ENCODE peak calls at places on chromosome 12, in eight cellular contexts. L is ascending aorta; A is CD8-positive, alpha-beta T cell; Z is cardiac muscle cell; I is cardiac fibroblast; M is astrocyte of the spinal cord; O is A549; J is fibroblast of mammary gland. S is an unnamed sample.

GRCh38 chr12:19115285-19115684 is 14.2 kb upstream of the PLEKHA5 start:
- DNase-seq in J (no peak), I (no peak), M (no peak), O (no peak), L (no peak), A (no peak), Z (no peak), S (no peak)

GRCh38 chr12:12201274-12201758 is 65.5 kb downstream of the LRP6 start:
- DNase-seq in J (no peak), I (no peak), M (no peak), L (no peak), O (no peak), A (no peak), Z (peak), S (no peak)

GRCh38 chr12:132427999-132428871 is 61.7 kb upstream of the FBRSL1 start:
- DNase-seq in A (no peak), J (no peak), Z (no peak), I (no peak), M (no peak), O (peak), L (no peak), S (no peak)

GRCh38 chr12:43291516-43291915 is 260.5 kb downstream of the ADAMTS20 start:
- DNase-seq in A (no peak), I (peak), L (no peak), J (peak), Z (no peak), M (peak), O (no peak), S (no peak)

GRCh38 chr12:39723831-39724230 is 104.2 kb upstream of the ABCD2 start:
- DNase-seq in A (no peak), O (peak), J (peak), M (peak), Z (no peak), L (no peak), I (peak), S (peak)

GRCh38 chr12:121138284-121138683 is 5.6 kb downstream of the P2RX7 start:
- DNase-seq in I (no peak), J (no peak), L (no peak), M (no peak), O (peak), A (no peak), Z (no peak), S (no peak)

GRCh38 chr12:42469355-42470006 is 120.1 kb downstream of the PRICKLE1 start:
- DNase-seq in Z (no peak), L (no peak), A (no peak), I (no peak), J (no peak), M (no peak), O (no peak), S (no peak)

GRCh38 chr12:526089-526488 is 66.3 kb downstream of the B4GALNT3 start:
- DNase-seq in L (no peak), I (no peak), A (no peak), O (no peak), J (no peak), M (no peak), Z (no peak), S (no peak)

GRCh38 chr12:131077931-131078391 is 124.3 kb downstream of the ADGRD1 start:
- DNase-seq in J (no peak), Z (no peak), O (no peak), I (no peak), A (no peak), L (peak), M (no peak), S (no peak)

GRCh38 chr12:124457287-124458219 is 109.9 kb downstream of the NCOR2 start:
- DNase-seq in Z (no peak), L (peak), I (peak), O (no peak), M (peak), A (peak), J (peak), S (peak)

GRCh38 chr12:54164402-54165145 is 24.2 kb downstream of the SMUG1 start:
- DNase-seq in L (no peak), J (no peak), Z (no peak), O (no peak), I (no peak), M (no peak), A (no peak), S (no peak)

GRCh38 chr12:27709212-27709931 is 1.3 kb upstream of the MRPS35 start:
- DNase-seq in Z (no peak), O (no peak), L (no peak), A (no peak), I (no peak), J (no peak), M (no peak), S (no peak)

GRCh38 chr12:27711957-27712356 is 1.3 kb downstream of the MRPS35 start:
- DNase-seq in M (no peak), O (no peak), L (no peak), J (no peak), A (no peak), Z (no peak), I (no peak), S (no peak)

GRCh38 chr12:27710592-27711311 is at the start of gene MRPS35:
- DNase-seq in O (peak), A (peak), Z (peak), L (peak), M (peak), I (peak), J (peak), S (peak)

GRCh38 chr12:27711312-27711682 is 665 bp downstream of the MRPS35 start:
- DNase-seq in Z (peak), L (no peak), M (peak), I (peak), A (no peak), J (no peak), O (peak), S (no peak)

GRCh38 chr12:27709932-27710591 is 570 bp upstream of the MRPS35 start:
- DNase-seq in J (peak), L (peak), O (peak), Z (peak), I (peak), M (peak), A (no peak), S (peak)
- H3K4me3 ChIP-seq in J (peak), L (peak), O (peak), Z (peak), I (peak), M (peak), A (peak), S (peak)

GRCh38 chr12:28536088-28536487 is 345.8 kb downstream of the CCDC91 start:
- DNase-seq in L (no peak), O (no peak), J (peak), I (peak), M (peak), Z (no peak), A (no peak), S (peak)
- TF ChIP-seq CTCF in L (no peak), O (no peak), J (peak), I (peak), M (no peak), Z (peak), A (no peak), S (peak)

GRCh38 chr12:47755655-47756562 is 2.8 kb downstream of the RAPGEF3 start:
- DNase-seq in J (no peak), M (no peak), I (no peak), Z (no peak), O (no peak), A (no peak), L (no peak), S (no peak)
- H3K4me3 ChIP-seq in J (no peak), M (no peak), I (no peak), Z (no peak), O (no peak), A (no peak), L (peak), S (no peak)

DNA sequence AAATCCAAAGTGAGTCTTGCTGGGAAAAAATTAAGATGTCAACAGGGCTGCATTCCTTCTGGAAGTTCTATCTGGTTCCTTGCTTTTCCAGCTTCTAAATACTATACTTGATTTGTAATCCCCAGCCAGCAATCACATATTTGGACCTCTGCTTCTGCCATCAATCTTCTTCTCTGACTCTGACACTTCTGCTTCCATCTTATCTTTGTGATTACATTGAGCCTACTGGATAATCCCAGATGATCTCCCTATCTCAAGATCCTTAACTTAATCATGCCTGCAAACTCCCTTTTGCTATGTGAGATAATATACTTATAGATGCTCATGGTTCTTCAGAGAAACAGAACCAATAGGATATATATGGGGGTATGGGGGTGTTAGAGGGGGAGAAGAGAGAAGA is 49.9 kb upstream of the ZDHHC17 start:
- DNase-seq in O (no peak), L (no peak), Z (no peak), I (no peak), J (no peak), M (no peak), A (no peak), S (no peak)
- TF ChIP-seq CTCF in O (no peak), L (no peak), Z (no peak), I (no peak), J (no peak), M (no peak), A (no peak), S (no peak)

DNA sequence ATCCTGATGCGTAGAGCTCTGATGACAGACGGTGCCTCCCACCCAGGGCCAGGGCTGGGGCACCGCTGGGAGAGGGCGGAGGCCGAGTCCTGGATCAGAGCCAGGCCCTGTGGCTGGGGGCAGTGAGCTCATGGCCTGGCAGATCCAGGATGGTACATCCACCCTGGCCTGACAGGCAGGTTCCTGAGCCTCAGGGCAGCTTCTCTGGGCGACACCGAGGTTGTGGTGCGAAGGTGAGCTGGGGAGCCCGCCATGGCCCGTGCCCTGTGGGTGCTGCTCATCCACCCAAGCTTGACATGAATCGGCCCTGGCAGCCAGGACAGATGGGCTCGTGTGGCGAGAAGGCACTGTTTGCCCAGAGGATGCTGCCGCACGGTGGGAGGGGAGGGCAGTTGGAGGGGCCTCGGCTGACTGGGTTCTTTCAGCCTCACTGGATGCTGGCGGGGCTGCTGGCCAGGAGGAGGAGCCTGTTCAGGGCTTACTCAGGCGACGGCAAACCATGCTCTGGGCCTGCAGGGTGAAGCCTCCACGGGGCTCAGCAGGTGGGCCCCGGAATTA is 16.6 kb downstream of the LRTM2 start:
- DNase-seq in I (no peak), M (no peak), O (no peak), A (no peak), L (no peak), J (no peak), Z (no peak), S (no peak)
- H3K4me3 ChIP-seq in I (no peak), M (no peak), O (no peak), A (no peak), L (no peak), J (no peak), Z (no peak), S (no peak)

GRCh38 chr12:118350908-118351592 is 21.7 kb downstream of the TAOK3 start:
- DNase-seq in O (no peak), M (no peak), I (no peak), A (no peak), L (no peak), J (no peak), Z (no peak), S (no peak)
- TF ChIP-seq CTCF in O (no peak), M (no peak), I (no peak), A (no peak), L (no peak), J (no peak), Z (no peak), S (no peak)

GRCh38 chr12:78865297-78865955 is 852 bp downstream of the SYT1 start:
- DNase-seq in L (no peak), I (no peak), M (no peak), J (no peak), A (no peak), O (no peak), Z (no peak), S (no peak)
- H3K4me3 ChIP-seq in L (no peak), I (peak), M (peak), J (peak), A (no peak), O (peak), Z (no peak), S (peak)

GRCh38 chr12:3002636-3003035 is 43.4 kb downstream of the TEAD4 start:
- DNase-seq in I (no peak), L (no peak), J (peak), A (no peak), O (no peak), M (no peak), Z (peak), S (no peak)

GRCh38 chr12:2997989-2998670 is 38.9 kb downstream of the TEAD4 start:
- DNase-seq in A (no peak), I (no peak), L (no peak), O (no peak), J (peak), M (no peak), Z (peak), S (peak)

GRCh38 chr12:2998789-2999264 is 39.6 kb downstream of the TEAD4 start:
- DNase-seq in Z (peak), J (peak), M (peak), O (no peak), I (peak), A (no peak), L (peak), S (peak)

GRCh38 chr12:2999265-2999841 is 40.2 kb downstream of the TEAD4 start:
- DNase-seq in I (no peak), O (no peak), J (no peak), Z (peak), A (no peak), M (no peak), L (no peak), S (no peak)

DNA sequence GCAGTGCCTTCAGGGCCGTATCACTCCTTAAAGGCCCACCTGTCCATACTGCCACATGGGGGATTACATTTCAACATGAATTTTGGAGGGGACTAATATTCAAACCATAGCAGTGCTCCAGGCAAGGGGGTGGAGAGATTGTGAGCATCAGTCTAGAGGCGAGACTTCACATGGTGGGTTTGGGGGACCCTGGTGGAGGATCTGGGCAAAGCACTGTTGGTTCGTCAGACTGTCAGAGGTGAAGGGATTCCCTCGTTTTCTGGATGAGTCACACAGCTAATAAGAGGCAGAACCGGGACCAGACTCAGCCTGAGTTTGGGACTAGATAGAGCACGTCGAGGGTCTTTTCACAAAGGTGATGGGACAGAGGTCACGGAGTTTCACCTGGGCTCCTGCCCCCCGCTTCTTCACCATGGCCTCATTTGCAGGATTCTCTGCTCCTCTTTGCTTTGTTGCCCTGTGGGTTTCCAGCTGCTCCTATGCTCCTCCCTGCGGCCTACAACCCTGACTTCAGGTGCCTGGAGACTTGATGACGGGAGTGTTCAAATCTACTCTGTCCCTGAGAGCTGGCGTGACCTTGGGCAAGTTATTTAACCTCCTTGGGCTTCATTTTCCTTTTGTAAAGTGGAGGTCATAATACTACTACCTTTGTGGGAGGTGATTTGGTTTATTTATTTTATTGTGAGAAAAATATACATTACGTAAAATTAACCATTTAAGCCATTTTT is 41.5 kb downstream of the TEAD4 start:
- DNase-seq in M (no peak), A (no peak), O (no peak), Z (no peak), I (no peak), J (no peak), L (no peak), S (no peak)
- TF ChIP-seq CTCF in M (peak), A (no peak), O (no peak), Z (no peak), I (no peak), J (peak), L (no peak), S (no peak)

GRCh38 chr12:115756804-115757203 is 520.7 kb downstream of the MED13L start:
- DNase-seq in L (no peak), A (no peak), O (no peak), M (no peak), J (no peak), I (no peak), Z (no peak), S (no peak)

GRCh38 chr12:115756271-115756670 is 521.2 kb downstream of the MED13L start:
- DNase-seq in J (no peak), O (no peak), A (no peak), Z (no peak), I (no peak), L (no peak), M (no peak), S (no peak)

GRCh38 chr12:115760231-115760630 is 517.3 kb downstream of the MED13L start:
- DNase-seq in M (no peak), J (no peak), Z (no peak), O (no peak), I (no peak), L (no peak), A (no peak), S (no peak)

GRCh38 chr12:115761784-115762183 is 515.7 kb downstream of the MED13L start:
- DNase-seq in I (no peak), L (no peak), O (no peak), M (no peak), J (no peak), A (no peak), Z (no peak), S (peak)

GRCh38 chr12:115758886-115759620 is 518.4 kb downstream of the MED13L start:
- DNase-seq in L (no peak), Z (no peak), J (no peak), A (no peak), O (no peak), I (no peak), M (no peak), S (no peak)
- H3K4me3 ChIP-seq in L (no peak), Z (no peak), J (no peak), A (no peak), O (no peak), I (no peak), M (no peak), S (no peak)

GRCh38 chr12:75087656-75088055 is 122.0 kb downstream of the KCNC2 start:
- DNase-seq in Z (peak), O (peak), L (no peak), M (no peak), I (peak), J (peak), A (no peak), S (no peak)
- TF ChIP-seq CTCF in Z (no peak), O (peak), L (no peak), M (no peak), I (no peak), J (peak), A (no peak), S (no peak)

S was measured in AG10803.